ENCODE peak calls at places on chromosome 22, in ten cellular contexts. X, G, E, R, D, F, N, V, A and P are unnamed samples.

GRCh38 chr22:29635734-29636357 is 32.4 kb downstream of the NF2 start:
- DNase-seq in V (peak), G (no peak), E (peak), X (no peak), A (no peak), R (peak), F (no peak), N (no peak), D (no peak), P (no peak)

GRCh38 chr22:26800858-26801257 is 143.5 kb downstream of the MIAT start:
- DNase-seq in X (peak), D (no peak), V (no peak), R (no peak), A (no peak), N (no peak), E (no peak), G (no peak), F (no peak), P (no peak)

GRCh38 chr22:50507421-50507990 is at the start of gene LMF2:
- DNase-seq in V (peak), G (peak), E (no peak), D (peak), X (no peak), N (peak), F (peak), R (peak), A (no peak), P (no peak)

GRCh38 chr22:36580846-36581245 is 51.9 kb upstream of the EIF3D start:
- DNase-seq in R (no peak), F (no peak), X (no peak), D (no peak), G (no peak), N (no peak), A (no peak), E (no peak), V (no peak), P (no peak)

GRCh38 chr22:35987487-35987886 is 41.1 kb downstream of the RBFOX2 start:
- DNase-seq in V (no peak), N (no peak), G (no peak), R (no peak), A (no peak), E (peak), X (no peak), D (no peak), F (no peak), P (no peak)

GRCh38 chr22:50274311-50274710 is 4.1 kb upstream of the MAPK11 start:
- DNase-seq in D (peak), N (no peak), A (no peak), X (no peak), V (no peak), F (peak), E (peak), G (peak), R (no peak), P (no peak)

GRCh38 chr22:24893341-24894070 is 53.0 kb downstream of the LHFPL7 start:
- DNase-seq in E (no peak), A (no peak), G (no peak), X (no peak), N (no peak), D (no peak), F (no peak), V (no peak), R (no peak), P (no peak)

GRCh38 chr22:47034905-47035419 is 272.5 kb downstream of the TBC1D22A start:
- DNase-seq in A (no peak), V (no peak), N (no peak), G (no peak), D (no peak), X (no peak), E (no peak), R (no peak), F (no peak), P (no peak)

GRCh38 chr22:49623715-49624114 is 204.0 kb downstream of the BRD1 start:
- DNase-seq in A (no peak), D (no peak), V (no peak), E (no peak), X (no peak), N (no peak), R (no peak), G (no peak), F (no peak), P (no peak)

GRCh38 chr22:37680191-37680851 is 4.9 kb downstream of the LGALS1 start:
- DNase-seq in X (no peak), A (no peak), G (no peak), F (no peak), R (no peak), N (no peak), V (no peak), E (no peak), D (no peak), P (no peak)

GRCh38 chr22:30453731-30454510 is 17.9 kb downstream of the SEC14L3 start:
- DNase-seq in D (no peak), A (no peak), G (no peak), R (no peak), F (no peak), E (peak), X (no peak), V (no peak), N (no peak), P (no peak)

GRCh38 chr22:46119729-46120419 is 30.5 kb upstream of the PPARA start:
- DNase-seq in F (no peak), R (no peak), D (no peak), X (peak), V (no peak), E (peak), G (peak), N (no peak), A (peak), P (no peak)

GRCh38 chr22:28142361-28142801 is 223.3 kb upstream of the PITPNB start:
- DNase-seq in V (peak), R (peak), F (no peak), N (no peak), E (peak), G (peak), A (peak), X (peak), D (no peak), P (peak)

GRCh38 chr22:40531951-40532900 is 104.3 kb downstream of the MRTFA start:
- DNase-seq in D (no peak), X (no peak), A (no peak), F (no peak), R (peak), G (no peak), V (no peak), E (no peak), N (no peak), P (no peak)
- H3K4me3 ChIP-seq in D (no peak), X (peak), A (peak), F (no peak), R (peak), G (no peak), V (no peak), E (peak), N (peak), P (no peak)

GRCh38 chr22:44089717-44090570 is 65.8 kb downstream of the PARVB start:
- DNase-seq in G (no peak), A (no peak), F (no peak), V (no peak), E (no peak), R (no peak), N (no peak), D (no peak), X (no peak), P (no peak)

GRCh38 chr22:44090571-44090905 is 66.4 kb downstream of the PARVB start:
- DNase-seq in A (no peak), N (no peak), V (no peak), F (no peak), X (no peak), G (no peak), R (no peak), D (no peak), E (no peak), P (no peak)

GRCh38 chr22:44091751-44092150 is 67.6 kb downstream of the PARVB start:
- DNase-seq in X (no peak), G (no peak), V (no peak), R (no peak), E (no peak), N (no peak), D (no peak), F (no peak), A (no peak), P (no peak)

GRCh38 chr22:44092636-44093220 is 68.6 kb downstream of the PARVB start:
- DNase-seq in A (no peak), F (no peak), G (no peak), N (no peak), E (no peak), V (no peak), D (no peak), R (no peak), X (no peak), P (no peak)

GRCh38 chr22:44091021-44091721 is 67.1 kb downstream of the PARVB start:
- DNase-seq in R (peak), N (no peak), E (peak), G (no peak), V (no peak), A (no peak), F (no peak), X (no peak), D (no peak), P (no peak)
- TF ChIP-seq CTCF in R (peak), N (no peak), E (peak), G (no peak), V (peak), A (peak), F (no peak), X (peak), D (no peak), P (peak)

DNA sequence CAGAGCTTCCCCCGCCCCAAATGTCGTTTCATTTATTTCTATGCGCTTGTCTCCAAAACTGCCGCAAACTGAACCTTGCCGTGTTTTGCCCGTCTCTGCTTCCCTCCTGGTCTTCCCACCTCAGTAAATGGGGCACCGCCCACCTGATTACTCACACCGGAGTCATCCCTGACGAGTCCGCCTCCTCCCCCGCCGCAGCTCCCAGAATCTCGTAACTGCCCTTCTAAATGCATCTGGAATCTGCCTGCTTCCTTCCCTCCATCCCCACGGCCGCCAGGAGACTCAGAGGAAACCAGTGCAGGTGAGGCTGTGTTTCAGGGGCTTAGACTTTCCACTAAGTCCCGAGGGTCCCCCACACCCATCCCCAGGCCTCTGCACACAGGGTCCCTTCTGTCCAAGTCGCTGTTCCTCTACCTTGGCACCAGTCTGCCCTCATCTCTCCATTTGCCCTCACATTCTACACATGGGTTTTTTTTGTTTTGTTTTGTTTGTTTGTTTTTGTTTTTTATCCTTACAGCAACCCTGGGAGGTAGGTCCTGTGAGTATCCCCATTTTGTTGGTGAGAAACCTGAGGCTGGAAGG is 62.6 kb upstream of the PHF21B start:
- DNase-seq in R (peak), X (no peak), D (no peak), F (no peak), A (peak), E (peak), G (no peak), N (no peak), V (peak), P (peak)
- H3K4me3 ChIP-seq in R (no peak), X (no peak), D (no peak), F (no peak), A (no peak), E (no peak), G (no peak), N (no peak), V (peak), P (no peak)

GRCh38 chr22:19756288-19757128 is 4.1 kb upstream of the TBX1 start:
- DNase-seq in X (no peak), A (no peak), V (peak), R (peak), E (no peak), N (no peak), F (peak), G (no peak), D (peak), P (no peak)
- TF ChIP-seq CTCF in X (peak), A (peak), V (peak), R (peak), E (peak), N (peak), F (peak), G (peak), D (no peak), P (peak)